ENCODE peak calls at places on chromosomes 16 and 17, in four cellular contexts. I is adrenal gland, P is Peyer's patch, L is heart left ventricle. M is an unnamed sample.

GRCh38 chr17:4728124-4728523 is 3.1 kb upstream of the MED11 start:
- DNase-seq in I (peak; percentile 75), P (no peak), L (no peak), M (peak; percentile 32)

GRCh38 chr17:18187816-18188761 is 4.5 kb downstream of the ALKBH5 start:
- DNase-seq in I (peak; percentile 79), P (no peak), L (peak; percentile 54), M (peak; percentile 71)

GRCh38 chr17:41549596-41550039 is 21.5 kb upstream of the KRT19 start:
- DNase-seq in I (no peak), P (peak; percentile 88), L (no peak), M (peak; percentile 78)

GRCh38 chr17:64920026-64920418 is 744 bp upstream of the LRRC37A3 start:
- DNase-seq in I (no peak), P (no peak), L (peak; percentile 39), M (peak; percentile 64)

GRCh38 chr17:81032641-81033422 is 2.1 kb upstream of the BAIAP2 start:
- DNase-seq in I (no peak), P (no peak), L (peak; percentile 31), M (no peak)

GRCh38 chr16:31004658-31005057 is 5.8 kb downstream of the STX1B start:
- DNase-seq in I (no peak), P (no peak), L (no peak), M (no peak)

GRCh38 chr17:57946798-57947358 is 8.3 kb downstream of the CUEDC1 start:
- DNase-seq in I (peak; percentile 81), P (peak; percentile 70), L (peak; percentile 48), M (peak; percentile 16)

GRCh38 chr16:14400285-14400977 is 229.6 kb downstream of the PARN start:
- DNase-seq in I (no peak), P (no peak), L (no peak), M (no peak)

GRCh38 chr17:60640503-60640902 is 37.1 kb upstream of the BCAS3 start:
- DNase-seq in I (no peak), P (no peak), L (no peak), M (peak; percentile 5)

GRCh38 chr17:58200024-58200633 is 7.6 kb downstream of the EPX start:
- DNase-seq in I (peak; percentile 70), P (peak; percentile 72), L (peak; percentile 54), M (peak; percentile 68)

DNA sequence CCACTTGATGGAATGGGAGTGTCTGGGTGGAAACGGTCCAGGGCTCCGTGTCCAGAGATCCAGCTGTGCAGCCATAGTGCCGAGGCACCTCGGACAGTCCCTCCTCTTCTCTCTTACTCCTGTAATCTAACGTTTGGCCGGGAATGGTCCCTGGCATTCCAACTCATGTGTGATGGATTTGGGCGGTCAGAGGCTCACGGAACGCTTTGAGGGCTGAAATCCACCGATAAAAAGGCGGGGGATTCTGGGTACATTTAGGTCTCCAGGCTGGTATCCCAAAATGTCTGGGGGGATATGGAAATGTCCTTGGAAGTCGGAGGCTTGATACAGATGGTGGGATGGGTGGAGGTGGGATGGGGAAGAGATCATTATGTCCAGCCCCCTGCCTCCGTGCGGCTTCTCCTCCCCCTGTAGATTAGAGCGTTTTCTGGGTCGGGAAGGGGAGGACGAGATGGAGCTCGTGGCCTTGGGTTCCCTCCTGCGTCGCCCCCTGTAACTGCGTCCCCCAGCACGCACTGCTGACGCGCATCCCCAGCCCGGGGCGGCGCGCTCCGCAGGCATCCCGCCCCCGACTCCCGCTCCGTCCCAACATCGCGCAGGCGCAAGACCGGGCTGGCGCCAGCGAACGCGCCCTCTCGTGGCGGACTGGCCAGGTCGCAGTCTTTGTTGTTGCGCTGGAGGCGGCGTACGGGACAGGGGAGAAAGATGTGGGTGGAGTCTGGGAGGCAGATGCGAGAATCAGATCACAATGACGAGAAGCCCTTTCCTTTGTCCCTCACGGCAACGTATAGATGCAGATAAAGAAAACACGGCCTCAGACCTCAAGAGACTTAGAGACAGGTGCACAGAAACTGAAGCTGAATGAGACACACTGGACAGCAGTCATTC is 4.5 kb upstream of the SGCA start:
- DNase-seq in I (peak; percentile 95), P (peak; percentile 95), L (peak; percentile 93), M (peak; percentile 88)
- TF ChIP-seq POLR2A in I (no peak), P (peak; percentile 11), L (no peak), M (no peak)

GRCh38 chr16:75148311-75149195 is at the start of gene ZFP1:
- DNase-seq in I (peak; percentile 98), P (peak; percentile 99), L (peak; percentile 98), M (peak; percentile 95)
- TF ChIP-seq POLR2A in I (peak; percentile 56), P (peak; percentile 23), L (no peak), M (peak; percentile 60)

DNA sequence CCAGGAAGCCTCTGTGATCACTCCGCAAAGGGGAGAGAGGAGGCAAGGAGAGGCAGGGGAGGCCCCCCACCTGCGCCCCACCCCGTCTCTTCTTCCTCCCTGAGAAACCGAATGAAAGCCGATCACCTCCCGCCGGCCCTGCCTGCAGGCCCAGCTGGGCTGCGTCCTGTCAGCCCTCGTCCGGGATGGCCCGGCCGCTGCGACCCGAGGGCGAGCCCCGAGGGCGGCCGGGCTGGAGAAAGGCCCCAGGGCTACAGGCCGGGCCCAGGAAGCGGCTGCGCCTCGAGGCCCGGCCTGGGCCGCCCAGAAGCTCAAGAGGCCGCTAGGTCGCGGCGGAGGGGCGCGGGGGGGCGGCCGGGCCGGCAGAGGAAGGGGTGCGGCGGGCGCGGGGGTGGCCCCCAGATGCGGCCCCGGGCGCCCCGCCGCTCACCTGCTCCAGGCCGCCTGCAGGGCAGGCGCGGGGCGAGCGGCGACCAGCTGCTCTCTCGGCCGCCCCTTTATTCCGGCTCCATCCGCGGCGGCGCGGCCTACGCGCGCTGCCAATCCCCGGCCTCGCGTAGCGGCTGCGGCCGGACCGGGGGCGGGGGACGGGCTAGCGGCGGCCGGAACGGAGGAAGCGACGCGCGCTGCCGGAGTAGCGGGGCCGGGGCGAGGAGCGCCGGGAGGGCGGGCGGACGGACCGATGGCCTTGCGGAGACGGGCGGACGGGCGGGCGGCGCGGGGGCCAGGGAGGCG is at the start of gene ZNF319:
- DNase-seq in I (no peak), P (no peak), L (peak; percentile 46), M (no peak)
- TF ChIP-seq POLR2A in I (peak; percentile 31), P (no peak), L (no peak), M (no peak)

GRCh38 chr16:10931977-10932632 is 10.2 kb downstream of the DEXI start:
- DNase-seq in I (no peak), P (no peak), L (no peak), M (no peak)
- TF ChIP-seq POLR2A in I (no peak), P (no peak), L (no peak), M (no peak)

M was measured in erythroblast.